ENCODE peak calls at places on chromosomes 7 and 10, in seven cellular contexts. K, F, Y, X, I, E and G are unnamed samples.
A peak's percentile ranks its signal among the peaks of the same experiment; 100 is the strongest.

GRCh38 chr10:125023862-125024495 is 82.1 kb downstream of the ZRANB1 start:
- DNase-seq in K (no peak), F (peak; percentile 43), Y (peak; percentile 72), X (no peak), I (peak; percentile 60), E (no peak), G (no peak)

GRCh38 chr7:134454277-134454676 is 4.6 kb downstream of the AKR1B1 start:
- DNase-seq in K (no peak), F (no peak), Y (no peak), X (no peak), I (no peak), E (no peak), G (no peak)

GRCh38 chr10:4051408-4052151 is 266.6 kb upstream of the KLF6 start:
- DNase-seq in K (no peak), F (peak; percentile 16), Y (no peak), X (no peak), I (no peak), E (no peak), G (no peak)

GRCh38 chr10:124319926-124320391 is 98.8 kb downstream of the OAT start:
- DNase-seq in K (no peak), F (peak; percentile 33), Y (no peak), X (no peak), I (no peak), E (peak; percentile 25), G (no peak)

GRCh38 chr10:88190123-88190522 is 326.7 kb downstream of the PTEN start:
- DNase-seq in K (no peak), F (no peak), Y (no peak), X (no peak), I (no peak), E (no peak), G (no peak)

GRCh38 chr7:39367943-39368342 is 198.3 kb upstream of the YAE1 start:
- DNase-seq in K (no peak), F (no peak), Y (no peak), X (no peak), I (no peak), E (no peak), G (no peak)

GRCh38 chr10:119367841-119368549 is 160.6 kb downstream of the GRK5 start:
- DNase-seq in K (no peak), F (no peak), Y (no peak), X (no peak), I (no peak), E (no peak), G (no peak)

GRCh38 chr7:2979276-2979675 is 64.4 kb downstream of the CARD11 start:
- DNase-seq in K (no peak), F (no peak), Y (no peak), X (no peak), I (no peak), E (no peak), G (no peak)

GRCh38 chr10:20814116-20814515 is 83.0 kb downstream of the NEBL start:
- DNase-seq in K (no peak), F (no peak), Y (no peak), X (no peak), I (no peak), E (no peak), G (no peak)

GRCh38 chr7:114865564-114865963 is 56.3 kb upstream of the MDFIC start:
- DNase-seq in K (no peak), F (peak; percentile 71), Y (peak; percentile 46), X (peak; percentile 36), I (peak; percentile 30), E (peak; percentile 50), G (no peak)

GRCh38 chr7:155843426-155844018 is 31.3 kb upstream of the SHH start:
- DNase-seq in K (peak; percentile 40), F (no peak), Y (no peak), X (no peak), I (no peak), E (no peak), G (no peak)

GRCh38 chr10:95363303-95363912 is 72.6 kb upstream of the PDLIM1 start:
- DNase-seq in K (no peak), F (peak; percentile 65), Y (peak; percentile 70), X (peak; percentile 52), I (no peak), E (peak; percentile 56), G (no peak)

GRCh38 chr10:1241973-1242935 is 186.1 kb downstream of the WDR37 start:
- DNase-seq in K (no peak), F (no peak), Y (no peak), X (no peak), I (no peak), E (no peak), G (no peak)

GRCh38 chr7:158742065-158742821 is 37.6 kb upstream of the NCAPG2 start:
- DNase-seq in K (no peak), F (no peak), Y (peak; percentile 12), X (no peak), I (no peak), E (peak; percentile 25), G (no peak)

GRCh38 chr10:8183241-8183704 is 128.8 kb downstream of the GATA3 start:
- DNase-seq in K (no peak), F (no peak), Y (no peak), X (peak; percentile 70), I (no peak), E (no peak), G (no peak)

GRCh38 chr7:152905949-152906348 is 146.4 kb downstream of the ACTR3B start:
- DNase-seq in K (no peak), F (no peak), Y (no peak), X (no peak), I (no peak), E (no peak), G (no peak)

GRCh38 chr7:17319164-17320101 is 21.0 kb downstream of the AHR start:
- DNase-seq in K (no peak), F (no peak), Y (no peak), X (no peak), I (no peak), E (no peak), G (no peak)

DNA sequence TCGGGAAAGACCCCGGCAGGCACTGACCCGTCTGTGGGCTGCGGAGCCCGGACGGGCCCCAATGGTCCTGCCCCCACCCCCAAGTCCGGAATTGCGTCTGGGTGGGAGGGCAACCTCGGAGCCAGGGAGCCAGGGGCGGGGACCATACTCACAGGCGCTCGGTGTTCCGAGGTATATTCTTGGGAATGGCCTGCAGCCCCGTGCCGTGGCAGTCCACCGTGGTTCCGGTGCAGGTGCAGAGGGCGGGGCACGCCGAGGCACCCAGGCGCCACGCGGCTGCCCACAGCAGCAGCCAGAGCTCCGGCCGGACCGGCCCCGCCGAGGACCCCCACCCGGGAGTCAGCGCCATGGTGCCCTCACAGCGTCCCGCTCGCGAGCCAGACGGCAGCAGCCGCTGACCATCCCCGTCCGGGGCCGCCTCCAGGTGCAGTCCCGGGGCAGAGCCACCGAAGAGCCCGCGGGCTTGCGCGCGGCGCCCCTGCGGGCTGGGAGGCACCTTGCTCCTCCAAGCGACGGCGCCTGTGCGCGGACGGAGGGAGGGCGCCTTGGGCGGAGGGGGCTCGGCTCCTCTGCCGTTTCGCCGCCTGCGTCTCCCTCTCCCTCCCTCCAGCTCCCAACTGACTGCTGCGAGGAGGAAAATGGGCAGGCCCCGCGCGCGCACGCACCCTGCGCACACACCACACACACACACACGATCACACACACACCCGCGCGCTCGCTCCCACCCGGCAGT is at the start of gene SLIT1:
- DNase-seq in K (no peak), F (no peak), Y (no peak), X (no peak), I (no peak), E (no peak), G (no peak)
- H3K27me3 ChIP-seq in K (peaks cover 71% of the 10 kb centered on the region), F (peaks cover 41% of the 10 kb centered on the region), Y (peaks cover 24% of the 10 kb centered on the region), X (peaks cover 19% of the 10 kb centered on the region), I (no peaks in the 10 kb centered on the region), E (peaks cover 77% of the 10 kb centered on the region), G (no peaks in the 10 kb centered on the region)

DNA sequence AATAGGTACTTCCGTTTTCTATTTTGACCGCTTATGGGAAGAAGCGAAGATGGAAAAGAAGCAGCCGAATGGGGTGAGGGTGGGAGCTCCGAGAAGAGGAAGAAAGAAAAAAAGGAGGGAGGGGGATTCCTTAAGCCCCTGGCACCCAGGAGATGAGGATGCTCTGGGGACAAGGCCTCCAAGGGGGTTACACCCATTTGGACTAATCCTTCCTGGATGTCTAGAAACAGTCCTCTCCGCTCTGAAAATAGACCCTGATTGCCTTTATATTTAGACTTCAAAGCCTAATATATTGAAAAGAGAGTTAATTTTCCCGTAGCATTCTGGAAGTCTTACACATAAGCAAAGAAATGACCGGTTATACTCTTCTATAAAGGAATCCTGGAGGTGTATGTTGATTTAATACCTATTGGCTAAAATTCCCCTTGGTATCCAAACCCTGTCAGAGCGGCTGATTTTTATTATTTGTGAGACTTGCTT is 690 bp upstream of the HTR7 start:
- DNase-seq in K (no peak), F (peak; percentile 15), Y (no peak), X (no peak), I (no peak), E (no peak), G (no peak)
- H3K27me3 ChIP-seq in K (peaks cover 34% of the 10 kb centered on the region), F (peaks cover 2% of the 10 kb centered on the region), Y (peaks cover 36% of the 10 kb centered on the region), X (no peaks in the 10 kb centered on the region), I (no peaks in the 10 kb centered on the region), E (peaks cover 18% of the 10 kb centered on the region), G (no peaks in the 10 kb centered on the region)

GRCh38 chr10:22483132-22483531 is 137.8 kb downstream of the SPAG6 start:
- DNase-seq in K (no peak), F (no peak), Y (no peak), X (no peak), I (no peak), E (no peak), G (no peak)

GRCh38 chr10:22479419-22479818 is 134.1 kb downstream of the SPAG6 start:
- DNase-seq in K (no peak), F (peak; percentile 20), Y (no peak), X (no peak), I (no peak), E (no peak), G (no peak)

GRCh38 chr10:22478555-22479334 is 133.4 kb downstream of the SPAG6 start:
- DNase-seq in K (no peak), F (no peak), Y (no peak), X (no peak), I (no peak), E (no peak), G (no peak)

GRCh38 chr10:22481687-22482539 is 136.6 kb downstream of the SPAG6 start:
- DNase-seq in K (no peak), F (peak; percentile 74), Y (no peak), X (peak; percentile 17), I (no peak), E (no peak), G (no peak)

GRCh38 chr10:22481106-22481505 is 135.8 kb downstream of the SPAG6 start:
- DNase-seq in K (no peak), F (no peak), Y (no peak), X (no peak), I (no peak), E (no peak), G (no peak)
- H3K27me3 ChIP-seq in K (peaks cover 24% of the 10 kb centered on the region), F (no peaks in the 10 kb centered on the region), Y (peaks cover 22% of the 10 kb centered on the region), X (peaks cover 19% of the 10 kb centered on the region), I (peaks cover 7% of the 10 kb centered on the region), E (no peaks in the 10 kb centered on the region), G (peaks cover 12% of the 10 kb centered on the region)

GRCh38 chr7:100791881-100792666 is 35.2 kb downstream of the EPHB4 start:
- DNase-seq in K (no peak), F (no peak), Y (no peak), X (no peak), I (no peak), E (no peak), G (no peak)

GRCh38 chr7:100794741-100795140 is 32.6 kb downstream of the EPHB4 start:
- DNase-seq in K (no peak), F (no peak), Y (no peak), X (no peak), I (no peak), E (no peak), G (no peak)

GRCh38 chr7:100789055-100789454 is 38.3 kb downstream of the EPHB4 start:
- DNase-seq in K (no peak), F (no peak), Y (no peak), X (no peak), I (no peak), E (no peak), G (no peak)

GRCh38 chr7:100799037-100799896 is 28.1 kb downstream of the EPHB4 start:
- DNase-seq in K (peak; percentile 76), F (peak; percentile 78), Y (peak; percentile 79), X (peak; percentile 46), I (peak; percentile 61), E (peak; percentile 70), G (no peak)

GRCh38 chr7:100793806-100794660 is 33.3 kb downstream of the EPHB4 start:
- DNase-seq in K (no peak), F (peak; percentile 33), Y (no peak), X (no peak), I (no peak), E (no peak), G (no peak)
- H3K27me3 ChIP-seq in K (peaks cover 4% of the 10 kb centered on the region), F (peaks cover 6% of the 10 kb centered on the region), Y (no peaks in the 10 kb centered on the region), X (no peaks in the 10 kb centered on the region), I (no peaks in the 10 kb centered on the region), E (no peaks in the 10 kb centered on the region), G (no peaks in the 10 kb centered on the region)